ENCODE peak calls at places on chromosomes 16 and 17, in six cellular contexts. One of them, this sample, is unnamed.

GRCh38 chr16:123971-124370 is 14.5 kb downstream of the NPRL3 start:
- DNase-seq in ovary: no peak
- DNase-seq in A673: no peak
- DNase-seq in foreskin fibroblast: no peak
- DNase-seq in CD4-positive, CD25-positive, alpha-beta regulatory T cell: no peak
- DNase-seq in testis: no peak
- DNase-seq in this sample: no peak

GRCh38 chr17:33520404-33521032 is 227.4 kb upstream of the ASIC2 start:
- DNase-seq in ovary: no peak
- DNase-seq in A673: peak
- DNase-seq in foreskin fibroblast: no peak
- DNase-seq in CD4-positive, CD25-positive, alpha-beta regulatory T cell: peak
- DNase-seq in testis: peak
- DNase-seq in this sample: peak

GRCh38 chr17:29931253-29931932 is 1.4 kb upstream of the SSH2 start:
- DNase-seq in ovary: peak
- DNase-seq in A673: peak
- DNase-seq in foreskin fibroblast: peak
- DNase-seq in CD4-positive, CD25-positive, alpha-beta regulatory T cell: peak
- DNase-seq in testis: peak
- DNase-seq in this sample: peak

GRCh38 chr16:53355064-53355463 is 79.2 kb upstream of the RBL2 start:
- DNase-seq in ovary: no peak
- DNase-seq in A673: no peak
- DNase-seq in foreskin fibroblast: no peak
- DNase-seq in CD4-positive, CD25-positive, alpha-beta regulatory T cell: no peak
- DNase-seq in testis: no peak
- DNase-seq in this sample: no peak

GRCh38 chr17:49482144-49482817 is 12.8 kb upstream of the NGFR start:
- DNase-seq in ovary: no peak
- DNase-seq in A673: no peak
- DNase-seq in foreskin fibroblast: no peak
- DNase-seq in CD4-positive, CD25-positive, alpha-beta regulatory T cell: no peak
- DNase-seq in testis: no peak
- DNase-seq in this sample: no peak

GRCh38 chr16:11681526-11681925 is 13.3 kb downstream of the SNN start:
- DNase-seq in ovary: no peak
- DNase-seq in A673: no peak
- DNase-seq in foreskin fibroblast: no peak
- DNase-seq in CD4-positive, CD25-positive, alpha-beta regulatory T cell: peak
- DNase-seq in testis: no peak
- DNase-seq in this sample: no peak

GRCh38 chr17:68509151-68510057 is 2.8 kb upstream of the PRKAR1A start:
- DNase-seq in ovary: peak
- DNase-seq in A673: peak
- DNase-seq in foreskin fibroblast: no peak
- DNase-seq in CD4-positive, CD25-positive, alpha-beta regulatory T cell: peak
- DNase-seq in testis: peak
- DNase-seq in this sample: peak

GRCh38 chr17:8900626-8901585 is 33.4 kb upstream of the PIK3R6 start:
- DNase-seq in ovary: no peak
- DNase-seq in A673: no peak
- DNase-seq in foreskin fibroblast: no peak
- DNase-seq in CD4-positive, CD25-positive, alpha-beta regulatory T cell: no peak
- DNase-seq in testis: no peak
- DNase-seq in this sample: no peak

GRCh38 chr16:89557230-89557935 is 3.1 kb upstream of the RPL13 start:
- DNase-seq in ovary: peak
- DNase-seq in A673: peak
- DNase-seq in foreskin fibroblast: peak
- DNase-seq in CD4-positive, CD25-positive, alpha-beta regulatory T cell: peak
- DNase-seq in testis: peak
- DNase-seq in this sample: peak

GRCh38 chr17:46819906-46820351 is 1.4 kb upstream of the WNT3 start:
- DNase-seq in ovary: no peak
- DNase-seq in A673: no peak
- DNase-seq in foreskin fibroblast: no peak
- DNase-seq in CD4-positive, CD25-positive, alpha-beta regulatory T cell: no peak
- DNase-seq in testis: no peak
- DNase-seq in this sample: no peak

GRCh38 chr17:48058393-48059124 is 10.4 kb downstream of the NFE2L1 start:
- DNase-seq in ovary: no peak
- DNase-seq in A673: no peak
- DNase-seq in foreskin fibroblast: no peak
- DNase-seq in CD4-positive, CD25-positive, alpha-beta regulatory T cell: no peak
- DNase-seq in testis: no peak
- DNase-seq in this sample: no peak

GRCh38 chr17:83160443-83161297 is 81.3 kb downstream of the METRNL start:
- DNase-seq in ovary: no peak
- DNase-seq in A673: no peak
- DNase-seq in foreskin fibroblast: no peak
- DNase-seq in CD4-positive, CD25-positive, alpha-beta regulatory T cell: no peak
- DNase-seq in testis: peak
- DNase-seq in this sample: no peak

GRCh38 chr17:39979021-39979660 is 1.5 kb upstream of the PSMD3 start:
- DNase-seq in ovary: no peak
- DNase-seq in A673: no peak
- DNase-seq in foreskin fibroblast: peak
- DNase-seq in CD4-positive, CD25-positive, alpha-beta regulatory T cell: no peak
- DNase-seq in testis: no peak
- DNase-seq in this sample: no peak
- H3K4me3 ChIP-seq in ovary: no peak
- H3K4me3 ChIP-seq in A673: no peak
- H3K4me3 ChIP-seq in foreskin fibroblast: no peak
- H3K4me3 ChIP-seq in CD4-positive, CD25-positive, alpha-beta regulatory T cell: peak
- H3K4me3 ChIP-seq in testis: no peak
- H3K4me3 ChIP-seq in this sample: no peak

GRCh38 chr17:81575836-81576235 is 23.7 kb upstream of the FAAP100 start:
- DNase-seq in ovary: no peak
- DNase-seq in A673: no peak
- DNase-seq in foreskin fibroblast: no peak
- DNase-seq in CD4-positive, CD25-positive, alpha-beta regulatory T cell: no peak
- DNase-seq in testis: no peak
- DNase-seq in this sample: no peak

GRCh38 chr17:81578561-81579225 is 26.5 kb upstream of the FAAP100 start:
- DNase-seq in ovary: no peak
- DNase-seq in A673: no peak
- DNase-seq in foreskin fibroblast: no peak
- DNase-seq in CD4-positive, CD25-positive, alpha-beta regulatory T cell: no peak
- DNase-seq in testis: no peak
- DNase-seq in this sample: no peak

GRCh38 chr17:81576621-81577277 is 24.6 kb upstream of the FAAP100 start:
- DNase-seq in ovary: no peak
- DNase-seq in A673: peak
- DNase-seq in foreskin fibroblast: peak
- DNase-seq in CD4-positive, CD25-positive, alpha-beta regulatory T cell: no peak
- DNase-seq in testis: no peak
- DNase-seq in this sample: no peak

GRCh38 chr17:81578038-81578441 is 25.9 kb upstream of the FAAP100 start:
- DNase-seq in ovary: no peak
- DNase-seq in A673: no peak
- DNase-seq in foreskin fibroblast: no peak
- DNase-seq in CD4-positive, CD25-positive, alpha-beta regulatory T cell: no peak
- DNase-seq in testis: no peak
- DNase-seq in this sample: no peak

GRCh38 chr17:81577278-81578000 is 25.3 kb upstream of the FAAP100 start:
- DNase-seq in ovary: no peak
- DNase-seq in A673: no peak
- DNase-seq in foreskin fibroblast: no peak
- DNase-seq in CD4-positive, CD25-positive, alpha-beta regulatory T cell: no peak
- DNase-seq in testis: no peak
- DNase-seq in this sample: peak
- H3K4me3 ChIP-seq in ovary: peak
- H3K4me3 ChIP-seq in A673: no peak
- H3K4me3 ChIP-seq in foreskin fibroblast: no peak
- H3K4me3 ChIP-seq in CD4-positive, CD25-positive, alpha-beta regulatory T cell: no peak
- H3K4me3 ChIP-seq in testis: no peak
- H3K4me3 ChIP-seq in this sample: peak

DNA sequence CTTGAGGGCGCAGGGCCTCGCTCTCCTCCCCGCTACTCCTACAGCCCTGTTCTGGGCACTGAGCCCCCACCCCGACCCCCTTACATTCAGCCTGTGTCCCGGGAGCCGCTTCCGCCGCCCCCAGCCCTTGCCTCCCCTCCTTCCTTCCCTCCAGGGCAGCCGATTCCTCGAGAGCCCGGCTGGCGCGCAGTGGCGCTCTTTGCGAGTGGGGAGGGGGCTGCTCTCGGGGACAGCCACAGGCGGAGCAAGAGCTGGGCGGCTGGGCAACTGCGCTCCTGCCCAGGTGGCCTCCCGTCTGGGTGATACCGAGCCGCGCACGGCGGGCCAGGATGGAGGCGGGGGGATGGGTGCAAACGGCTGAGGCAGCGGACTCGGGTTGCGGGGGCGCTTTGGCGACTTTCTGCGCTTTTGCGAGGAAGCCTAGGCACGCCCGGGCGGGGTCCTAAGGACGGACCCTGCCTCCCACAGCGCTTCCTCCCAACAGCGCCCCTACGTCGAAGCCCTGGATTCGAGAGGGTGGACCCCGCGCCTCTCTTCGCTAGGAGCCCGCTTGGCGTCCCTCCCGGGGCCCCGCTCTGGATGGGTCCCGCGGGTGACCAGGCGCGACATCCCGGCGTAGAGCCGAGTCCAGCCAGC is 1.3 kb downstream of the MMP15 start:
- DNase-seq in ovary: no peak
- DNase-seq in A673: peak
- DNase-seq in foreskin fibroblast: no peak
- DNase-seq in CD4-positive, CD25-positive, alpha-beta regulatory T cell: no peak
- DNase-seq in testis: no peak
- DNase-seq in this sample: no peak
- H3K4me3 ChIP-seq in ovary: peak
- H3K4me3 ChIP-seq in A673: peak
- H3K4me3 ChIP-seq in foreskin fibroblast: peak
- H3K4me3 ChIP-seq in CD4-positive, CD25-positive, alpha-beta regulatory T cell: no peak
- H3K4me3 ChIP-seq in testis: peak
- H3K4me3 ChIP-seq in this sample: peak

DNA sequence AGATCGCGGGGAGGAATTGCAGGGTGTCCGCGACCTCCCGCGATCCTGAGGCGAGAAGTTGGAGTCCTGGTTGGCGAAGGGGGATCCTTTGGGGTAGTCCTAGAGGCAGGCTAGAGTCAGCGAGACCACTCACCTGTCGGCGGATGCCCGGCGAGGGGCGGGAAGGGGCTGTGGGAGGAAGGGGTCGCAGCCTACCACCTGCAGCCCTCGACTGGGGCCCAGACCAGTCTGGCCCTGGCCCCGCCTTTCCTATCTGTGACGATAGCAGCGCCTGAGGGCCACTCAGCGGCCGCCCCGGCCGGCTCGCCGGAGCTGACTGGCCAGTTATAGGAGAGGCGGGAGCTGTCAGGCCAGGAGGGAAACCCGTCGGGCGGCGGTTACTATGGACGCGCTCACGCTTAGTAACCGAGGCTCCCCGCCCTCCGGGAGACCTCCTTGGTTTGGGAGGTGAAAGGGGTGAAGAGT is at the start of gene TEKT3:
- DNase-seq in ovary: peak
- DNase-seq in A673: no peak
- DNase-seq in foreskin fibroblast: peak
- DNase-seq in CD4-positive, CD25-positive, alpha-beta regulatory T cell: no peak
- DNase-seq in testis: peak
- DNase-seq in this sample: no peak
- H3K4me3 ChIP-seq in ovary: peak
- H3K4me3 ChIP-seq in A673: no peak
- H3K4me3 ChIP-seq in foreskin fibroblast: peak
- H3K4me3 ChIP-seq in CD4-positive, CD25-positive, alpha-beta regulatory T cell: no peak
- H3K4me3 ChIP-seq in testis: peak
- H3K4me3 ChIP-seq in this sample: no peak

GRCh38 chr16:86799367-86799766 is 221.0 kb downstream of the FOXL1 start:
- DNase-seq in ovary: no peak
- DNase-seq in A673: no peak
- DNase-seq in foreskin fibroblast: no peak
- DNase-seq in CD4-positive, CD25-positive, alpha-beta regulatory T cell: no peak
- DNase-seq in testis: no peak
- DNase-seq in this sample: no peak

GRCh38 chr16:86800914-86801313 is 222.6 kb downstream of the FOXL1 start:
- DNase-seq in ovary: no peak
- DNase-seq in A673: peak
- DNase-seq in foreskin fibroblast: no peak
- DNase-seq in CD4-positive, CD25-positive, alpha-beta regulatory T cell: no peak
- DNase-seq in testis: no peak
- DNase-seq in this sample: no peak

GRCh38 chr16:86798247-86799041 is 220.1 kb downstream of the FOXL1 start:
- DNase-seq in ovary: no peak
- DNase-seq in A673: no peak
- DNase-seq in foreskin fibroblast: no peak
- DNase-seq in CD4-positive, CD25-positive, alpha-beta regulatory T cell: no peak
- DNase-seq in testis: no peak
- DNase-seq in this sample: no peak

GRCh38 chr16:86794216-86794864 is 216.0 kb downstream of the FOXL1 start:
- DNase-seq in ovary: no peak
- DNase-seq in A673: no peak
- DNase-seq in foreskin fibroblast: no peak
- DNase-seq in CD4-positive, CD25-positive, alpha-beta regulatory T cell: no peak
- DNase-seq in testis: no peak
- DNase-seq in this sample: no peak

DNA sequence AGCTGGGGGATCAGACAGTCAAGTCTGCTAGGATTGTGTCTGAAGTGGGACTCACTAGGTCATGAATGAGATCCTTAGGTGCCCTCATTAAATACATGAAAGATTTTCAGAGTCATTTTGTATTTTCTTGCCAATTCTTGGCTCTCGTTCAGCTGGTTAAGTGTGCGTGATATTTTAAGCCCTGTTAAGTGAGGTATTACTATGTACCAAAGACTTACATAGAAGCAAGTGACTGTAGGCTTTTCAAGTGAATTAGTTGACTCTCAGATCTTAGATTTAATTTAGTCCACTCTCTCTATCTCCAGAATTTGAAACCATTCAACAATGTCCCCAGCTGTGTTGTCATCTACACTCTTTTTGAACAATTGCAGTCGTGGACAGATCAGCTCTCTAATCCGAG is 219.4 kb downstream of the FOXL1 start:
- DNase-seq in ovary: no peak
- DNase-seq in A673: no peak
- DNase-seq in foreskin fibroblast: no peak
- DNase-seq in CD4-positive, CD25-positive, alpha-beta regulatory T cell: no peak
- DNase-seq in testis: no peak
- DNase-seq in this sample: no peak
- H3K4me3 ChIP-seq in ovary: no peak
- H3K4me3 ChIP-seq in A673: no peak
- H3K4me3 ChIP-seq in foreskin fibroblast: no peak
- H3K4me3 ChIP-seq in CD4-positive, CD25-positive, alpha-beta regulatory T cell: no peak
- H3K4me3 ChIP-seq in testis: no peak
- H3K4me3 ChIP-seq in this sample: no peak

GRCh38 chr17:27398691-27399090 is 57.6 kb upstream of the KSR1 start:
- DNase-seq in ovary: no peak
- DNase-seq in A673: no peak
- DNase-seq in foreskin fibroblast: no peak
- DNase-seq in CD4-positive, CD25-positive, alpha-beta regulatory T cell: no peak
- DNase-seq in testis: no peak
- DNase-seq in this sample: no peak
- H3K4me3 ChIP-seq in ovary: no peak
- H3K4me3 ChIP-seq in A673: no peak
- H3K4me3 ChIP-seq in foreskin fibroblast: no peak
- H3K4me3 ChIP-seq in CD4-positive, CD25-positive, alpha-beta regulatory T cell: no peak
- H3K4me3 ChIP-seq in testis: no peak
- H3K4me3 ChIP-seq in this sample: no peak

DNA sequence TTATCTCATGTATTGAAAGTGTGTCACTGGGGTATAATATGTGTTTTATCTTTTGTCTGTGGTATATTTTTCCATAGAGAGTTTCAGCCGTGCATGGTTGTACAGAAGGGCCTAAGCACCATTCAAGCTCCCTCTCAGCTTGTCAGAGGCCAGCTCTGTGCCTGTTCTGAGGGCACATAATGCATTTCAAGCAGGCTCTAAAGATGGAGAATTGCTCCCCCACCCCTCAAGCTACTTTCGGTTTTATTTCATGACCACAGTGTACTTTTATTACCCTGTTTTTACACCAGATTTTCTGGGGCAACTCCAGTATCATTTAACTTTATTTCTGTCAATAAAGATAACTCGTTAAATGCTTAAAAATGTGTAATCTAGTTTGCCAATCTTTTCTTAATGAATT is 131.7 kb downstream of the SHISA6 start:
- DNase-seq in ovary: no peak
- DNase-seq in A673: peak
- DNase-seq in foreskin fibroblast: no peak
- DNase-seq in CD4-positive, CD25-positive, alpha-beta regulatory T cell: no peak
- DNase-seq in testis: no peak
- DNase-seq in this sample: no peak
- H3K4me3 ChIP-seq in ovary: no peak
- H3K4me3 ChIP-seq in A673: no peak
- H3K4me3 ChIP-seq in foreskin fibroblast: no peak
- H3K4me3 ChIP-seq in CD4-positive, CD25-positive, alpha-beta regulatory T cell: no peak
- H3K4me3 ChIP-seq in testis: no peak
- H3K4me3 ChIP-seq in this sample: no peak